ENCODE peak calls at places on chromosomes 11 and 22, in ten cellular contexts. C is dorsolateral prefrontal cortex, A is neural progenitor cell, X is prostate gland, S is breast epithelium, O is fibroblast of pulmonary artery, W is cardiac fibroblast, V is epithelial cell of esophagus, P is mucosa of descending colon, T is BJ. G is an unnamed sample.

GRCh38 chr11:45259607-45260006 is 26.5 kb downstream of the SYT13 start:
- DNase-seq in X (no peak), C (peak; percentile 64), P (peak; percentile 61), O (no peak), T (no peak), W (no peak), S (no peak), V (peak; percentile 22), A (no peak), G (no peak)

GRCh38 chr11:75563978-75564552 is 2.0 kb downstream of the SERPINH1 start:
- DNase-seq in V (no peak), P (no peak), C (no peak), S (no peak), X (no peak), W (peak; percentile 92), O (peak; percentile 84), T (no peak), A (peak; percentile 91), G (peak; percentile 59)

GRCh38 chr22:23357028-23357427 is 176.7 kb downstream of the BCR start:
- DNase-seq in V (no peak), O (no peak), S (no peak), A (no peak), T (no peak), W (no peak), C (no peak), X (no peak), P (no peak), G (no peak)

GRCh38 chr11:34948721-34949120 is 32.3 kb downstream of the PDHX start:
- DNase-seq in V (no peak), X (no peak), C (no peak), W (peak; percentile 69), A (no peak), T (peak; percentile 32), P (no peak), S (no peak), O (peak; percentile 53), G (no peak)

GRCh38 chr11:78417888-78418583 is 416 bp upstream of the GAB2 start:
- DNase-seq in A (peak; percentile 94), C (peak; percentile 85), X (peak; percentile 67), T (no peak), V (peak; percentile 77), W (peak; percentile 87), S (peak; percentile 68), O (peak; percentile 77), P (peak; percentile 90), G (peak; percentile 75)

GRCh38 chr11:15871904-15872303 is 484.4 kb downstream of the SOX6 start:
- DNase-seq in T (no peak), V (no peak), X (no peak), P (no peak), W (no peak), O (no peak), S (no peak), C (no peak), A (no peak), G (no peak)

GRCh38 chr11:380095-380480 is 10.8 kb downstream of the B4GALNT4 start:
- DNase-seq in T (no peak), P (no peak), S (no peak), X (no peak), A (no peak), V (no peak), W (no peak), O (no peak), C (no peak), G (no peak)

GRCh38 chr11:79060534-79060933 is 380.3 kb downstream of the TENM4 start:
- DNase-seq in C (no peak), W (no peak), A (no peak), V (peak; percentile 22), P (no peak), O (no peak), S (no peak), T (no peak), X (no peak), G (no peak)

GRCh38 chr11:75593337-75593915 is 31.4 kb downstream of the SERPINH1 start:
- DNase-seq in P (no peak), X (no peak), O (peak; percentile 48), C (no peak), A (no peak), W (peak; percentile 34), S (no peak), T (no peak), V (no peak), G (no peak)

GRCh38 chr22:44574581-44575343 is 76.7 kb upstream of the RTL6 start:
- DNase-seq in W (peak; percentile 26), C (no peak), S (no peak), X (no peak), A (no peak), T (no peak), O (no peak), V (no peak), P (no peak), G (no peak)

GRCh38 chr11:98793276-98793675 is 227.5 kb upstream of the CNTN5 start:
- DNase-seq in A (no peak), S (no peak), C (no peak), P (no peak), W (no peak), X (no peak), O (no peak), V (no peak), T (no peak), G (no peak)

GRCh38 chr22:50696251-50696798 is 23.7 kb downstream of the SHANK3 start:
- DNase-seq in S (no peak), W (no peak), X (no peak), V (peak; percentile 43), P (peak; percentile 5), C (peak; percentile 27), O (no peak), T (no peak), A (no peak), G (no peak)
- TF ChIP-seq CTCF in S (no peak), W (no peak), X (no peak), V (no peak), P (no peak), C (no peak), O (no peak), T (no peak), A (no peak), G (no peak)

GRCh38 chr11:37364246-37364839 is 766.3 kb upstream of the RAG2 start:
- DNase-seq in W (no peak), C (no peak), A (no peak), X (no peak), S (no peak), T (no peak), P (no peak), V (no peak), O (no peak), G (no peak)
- TF ChIP-seq CTCF in W (no peak), C (no peak), A (peak; percentile 4), X (no peak), S (no peak), T (no peak), P (no peak), V (no peak), O (no peak), G (no peak)

GRCh38 chr11:67345949-67346819 is 7.2 kb downstream of the POLD4 start:
- DNase-seq in S (no peak), P (no peak), O (peak; percentile 82), V (peak; percentile 96), X (peak; percentile 76), W (peak; percentile 77), A (peak; percentile 44), T (no peak), C (no peak), G (no peak)
- TF ChIP-seq CTCF in S (peak; percentile 14), P (peak; percentile 61), O (peak; percentile 94), V (peak; percentile 98), X (peak; percentile 91), W (peak; percentile 90), A (peak; percentile 72), T (peak; percentile 81), C (peak; percentile 34), G (peak; percentile 67)

GRCh38 chr11:32297629-32298028 is 137.7 kb downstream of the WT1 start:
- DNase-seq in C (no peak), A (peak; percentile 4), T (no peak), P (no peak), O (peak; percentile 70), X (peak; percentile 28), V (peak; percentile 44), S (no peak), W (peak; percentile 72), G (no peak)
- TF ChIP-seq CTCF in C (peak; percentile 58), A (peak; percentile 40), T (no peak), P (no peak), O (peak; percentile 38), X (peak; percentile 48), V (peak; percentile 29), S (no peak), W (peak; percentile 29), G (peak; percentile 57)

GRCh38 chr22:41799486-41800347 is 762 bp upstream of the CCDC134 start:
- DNase-seq in T (no peak), A (peak; percentile 39), X (peak; percentile 15), V (no peak), C (no peak), P (peak; percentile 65), O (peak; percentile 22), S (peak; percentile 55), W (peak; percentile 24), G (peak; percentile 5)
- TF ChIP-seq CTCF in T (peak; percentile 5), A (no peak), X (no peak), V (no peak), C (no peak), P (no peak), O (no peak), S (no peak), W (no peak), G (no peak)

GRCh38 chr11:86632499-86633269 is 39.7 kb downstream of the ME3 start:
- DNase-seq in V (peak; percentile 94), S (no peak), X (no peak), T (peak; percentile 90), A (peak; percentile 40), P (peak; percentile 31), W (peak; percentile 88), O (peak; percentile 90), C (no peak), G (no peak)
- TF ChIP-seq CTCF in V (peak; percentile 56), S (no peak), X (no peak), T (peak; percentile 45), A (peak; percentile 33), P (no peak), W (peak; percentile 19), O (peak; percentile 58), C (no peak), G (no peak)

DNA sequence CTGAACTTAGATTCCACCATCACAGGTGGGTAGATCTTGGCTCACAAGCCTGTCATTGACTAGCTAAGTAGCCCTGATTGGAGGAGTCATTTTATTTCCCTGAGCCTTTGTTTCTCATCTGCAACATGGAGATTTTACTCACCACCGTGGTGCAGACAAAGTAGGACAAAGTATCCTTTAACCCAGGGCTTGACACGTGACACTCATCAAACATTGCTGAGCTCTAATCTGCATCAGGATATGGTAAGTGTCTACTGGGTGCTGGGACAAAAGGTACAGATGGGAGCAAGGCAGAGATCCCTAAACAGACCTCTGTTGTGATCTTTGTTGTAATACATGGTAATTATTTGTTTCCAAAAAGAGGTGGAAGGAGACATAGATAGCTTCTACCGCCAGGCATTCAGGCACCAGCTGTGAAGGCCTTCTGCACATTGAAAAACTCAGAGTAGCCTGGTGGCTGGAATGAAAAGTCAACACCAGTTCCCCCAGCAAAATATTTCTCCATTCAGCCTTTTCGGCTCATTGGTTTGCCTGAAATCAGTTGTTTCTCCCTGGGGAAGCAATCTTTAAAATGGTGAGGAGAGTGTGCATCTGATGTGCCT is 18.3 kb upstream of the MICAL2 start:
- DNase-seq in A (peak; percentile 30), S (no peak), X (no peak), O (no peak), C (no peak), T (no peak), V (no peak), W (no peak), P (no peak), G (no peak)
- TF ChIP-seq CTCF in A (no peak), S (no peak), X (no peak), O (no peak), C (no peak), T (peak; percentile 30), V (no peak), W (no peak), P (no peak), G (peak; percentile 22)

G was measured in neural crest cell.